ENCODE peak calls at places on chromosomes 1 and 21, in four cellular contexts. J, X, B and E are unnamed samples.
A peak's percentile ranks its signal among the peaks of the same experiment; 100 is the strongest.

GRCh38 chr1:243256590-243256989 is 749 bp downstream of the SDCCAG8 start:
- DNase-seq in J (no peak), X (no peak), B (no peak), E (no peak)

GRCh38 chr21:32812035-32812434 is 40.5 kb upstream of the PAXBP1 start:
- DNase-seq in J (no peak), X (no peak), B (no peak), E (no peak)

GRCh38 chr1:62784509-62785365 is 805 bp downstream of the ATG4C start:
- DNase-seq in J (no peak), X (peak; percentile 9), B (no peak), E (peak; percentile 49)

GRCh38 chr1:21814241-21814918 is 2.3 kb downstream of the LDLRAD2 start:
- DNase-seq in J (no peak), X (peak; percentile 57), B (no peak), E (peak; percentile 94)

GRCh38 chr1:29749546-29749945 is 513.2 kb downstream of the PTPRU start:
- DNase-seq in J (no peak), X (no peak), B (no peak), E (no peak)

GRCh38 chr1:203526572-203526971 is 32.6 kb downstream of the OPTC start:
- DNase-seq in J (no peak), X (no peak), B (no peak), E (no peak)

GRCh38 chr1:53766766-53767409 is 27.9 kb upstream of the GLIS1 start:
- DNase-seq in J (no peak), X (no peak), B (no peak), E (no peak)

GRCh38 chr21:39852726-39853510 is 14.3 kb upstream of the PCP4 start:
- DNase-seq in J (no peak), X (no peak), B (no peak), E (no peak)

GRCh38 chr21:46024983-46025860 is 43.7 kb downstream of the COL6A1 start:
- DNase-seq in J (no peak), X (no peak), B (no peak), E (no peak)

GRCh38 chr1:25549273-25550154 is 6.1 kb downstream of the LDLRAP1 start:
- DNase-seq in J (peak; percentile 94), X (peak; percentile 98), B (peak; percentile 53), E (no peak)

GRCh38 chr1:77281491-77282186 is at the start of gene AK5:
- DNase-seq in J (no peak), X (no peak), B (no peak), E (peak; percentile 90)

GRCh38 chr1:55305735-55306134 is 90.6 kb upstream of the USP24 start:
- DNase-seq in J (no peak), X (no peak), B (no peak), E (no peak)

GRCh38 chr1:243923292-243924171 is 73.5 kb upstream of the AKT3 start:
- DNase-seq in J (no peak), X (no peak), B (no peak), E (no peak)

GRCh38 chr21:44436111-44436611 is 19.1 kb upstream of the LRRC3 start:
- DNase-seq in J (no peak), X (no peak), B (no peak), E (no peak)

GRCh38 chr1:211126622-211127021 is 7.3 kb downstream of the KCNH1 start:
- DNase-seq in J (no peak), X (no peak), B (no peak), E (no peak)

GRCh38 chr1:188937965-188938551 is 1539.6 kb downstream of the BRINP3 start:
- DNase-seq in J (no peak), X (no peak), B (no peak), E (no peak)

GRCh38 chr1:162855461-162856150 is 5.4 kb downstream of the CCDC190 start:
- DNase-seq in J (no peak), X (no peak), B (no peak), E (no peak)

GRCh38 chr1:34366875-34367624 is 190.3 kb downstream of the C1orf94 start:
- DNase-seq in J (no peak), X (no peak), B (no peak), E (no peak)

GRCh38 chr1:34825455-34826081 is 32.8 kb downstream of the GJA4 start:
- DNase-seq in J (no peak), X (peak; percentile 14), B (peak; percentile 84), E (peak; percentile 86)

GRCh38 chr1:233113009-233113712 is 162.8 kb downstream of the NTPCR start:
- DNase-seq in J (peak; percentile 26), X (peak; percentile 18), B (peak; percentile 48), E (no peak)

GRCh38 chr1:156936721-156937220 is 16.3 kb downstream of the LRRC71 start:
- DNase-seq in J (no peak), X (no peak), B (no peak), E (no peak)

GRCh38 chr1:153749408-153750005 is 21.7 kb downstream of the INTS3 start:
- DNase-seq in J (peak; percentile 48), X (peak; percentile 83), B (peak; percentile 70), E (peak; percentile 86)

GRCh38 chr1:22872971-22873664 is 99.5 kb downstream of the LACTBL1 start:
- DNase-seq in J (no peak), X (no peak), B (no peak), E (no peak)

GRCh38 chr1:93979718-93980319 is 70.6 kb upstream of the GCLM start:
- DNase-seq in J (no peak), X (no peak), B (peak; percentile 93), E (no peak)

GRCh38 chr1:183807549-183808168 is 2.7 kb downstream of the RGL1 start:
- DNase-seq in J (peak; percentile 69), X (no peak), B (no peak), E (no peak)

GRCh38 chr1:91850708-91851107 is 35.2 kb downstream of the TGFBR3 start:
- DNase-seq in J (no peak), X (no peak), B (no peak), E (no peak)

GRCh38 chr1:176879784-176880620 is 284.5 kb downstream of the ASTN1 start:
- DNase-seq in J (no peak), X (peak; percentile 94), B (no peak), E (no peak)

GRCh38 chr1:176884286-176884685 is 280.2 kb downstream of the ASTN1 start:
- DNase-seq in J (no peak), X (no peak), B (no peak), E (no peak)

GRCh38 chr1:176888471-176889032 is 276.0 kb downstream of the ASTN1 start:
- DNase-seq in J (no peak), X (no peak), B (no peak), E (no peak)

GRCh38 chr1:176880954-176881595 is 283.4 kb downstream of the ASTN1 start:
- DNase-seq in J (no peak), X (peak; percentile 91), B (peak; percentile 52), E (peak; percentile 75)

DNA sequence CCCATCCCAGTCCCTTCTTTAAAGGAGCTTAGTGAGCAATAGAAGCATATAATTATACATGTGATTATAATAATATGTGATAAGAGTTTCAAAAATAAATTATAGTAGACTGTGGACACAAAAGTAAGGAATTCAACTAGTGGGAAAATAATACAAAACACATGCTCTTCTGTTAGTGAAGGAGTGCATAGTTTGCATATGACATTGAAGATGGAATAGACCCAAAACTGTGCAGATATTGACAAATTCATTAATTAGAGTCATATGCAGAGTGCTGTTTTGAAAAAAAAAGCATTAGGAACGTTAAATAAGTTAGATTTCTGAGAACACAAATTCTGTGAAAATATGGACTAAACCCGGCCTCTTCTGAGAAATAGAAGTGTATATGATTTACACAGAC is 278.8 kb downstream of the ASTN1 start:
- DNase-seq in J (no peak), X (no peak), B (no peak), E (no peak)
- TF ChIP-seq CHD2 in J (no peak), X (no peak), B (no peak), E (no peak)

DNA sequence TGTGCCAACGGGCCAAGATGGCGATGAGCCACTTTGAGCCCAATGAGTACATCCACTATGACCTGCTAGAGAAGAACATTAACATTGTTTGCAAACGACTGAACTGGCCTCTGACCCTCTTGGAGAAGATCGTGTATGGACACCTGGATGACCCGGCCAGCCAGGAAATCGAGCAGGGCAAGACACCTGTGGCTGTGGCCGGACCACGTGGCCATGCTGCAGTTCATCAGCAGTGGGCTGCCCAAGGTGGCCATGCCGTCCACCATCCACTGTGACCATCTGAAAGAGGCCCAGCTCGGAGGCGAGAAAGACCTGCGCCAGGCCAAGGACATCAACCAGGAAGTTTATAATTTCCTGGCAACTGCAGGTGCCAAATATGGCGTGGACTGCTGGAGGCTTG is 32.2 kb upstream of the GPR137B start:
- DNase-seq in J (no peak), X (no peak), B (no peak), E (no peak)
- TF ChIP-seq ZBTB33 in J (no peak), X (no peak), B (no peak), E (no peak)

GRCh38 chr1:79815115-79815514 is 808.6 kb upstream of the ADGRL4 start:
- DNase-seq in J (no peak), X (no peak), B (no peak), E (no peak)

GRCh38 chr1:79808816-79809475 is 802.4 kb upstream of the ADGRL4 start:
- DNase-seq in J (no peak), X (no peak), B (no peak), E (no peak)

GRCh38 chr1:79811173-79811572 is 804.6 kb upstream of the ADGRL4 start:
- DNase-seq in J (no peak), X (no peak), B (no peak), E (no peak)
- TF ChIP-seq CHD2 in J (no peak), X (no peak), B (no peak), E (no peak)

DNA sequence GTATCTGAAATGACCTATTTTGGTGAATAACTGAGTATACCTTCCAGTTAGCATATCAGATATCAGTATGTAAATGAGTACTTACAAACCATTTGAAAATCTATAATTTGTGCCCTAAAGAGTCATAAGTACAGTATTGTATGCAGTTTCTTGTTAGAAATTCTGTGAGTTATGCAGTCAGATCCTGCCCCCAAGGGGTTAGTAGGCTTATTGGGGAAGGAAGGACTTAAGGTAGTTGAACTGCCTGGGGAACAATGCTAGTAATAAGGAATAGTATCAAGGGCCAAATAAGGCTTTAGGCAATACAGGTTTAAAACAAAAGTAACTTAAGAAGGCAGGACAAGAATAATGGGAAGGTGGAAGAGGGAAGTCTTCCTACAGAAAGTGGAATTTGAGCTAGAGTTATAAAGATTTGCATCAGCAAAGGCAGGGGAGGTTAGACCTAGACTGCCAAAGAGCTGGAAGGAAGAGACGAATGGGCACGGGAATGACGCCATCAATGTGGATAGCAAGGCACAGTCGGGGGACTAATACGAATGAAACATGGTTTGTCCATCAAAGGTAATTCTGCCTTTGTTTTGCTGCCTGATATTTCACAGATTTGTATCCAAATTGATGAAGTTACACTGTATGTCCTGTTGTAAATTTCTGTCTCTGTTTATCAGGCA is 182.9 kb upstream of the DPYD start:
- DNase-seq in J (no peak), X (no peak), B (no peak), E (no peak)
- TF ChIP-seq ZBTB33 in J (no peak), X (no peak), B (no peak), E (no peak)

GRCh38 chr21:42468511-42469131 is 27.4 kb downstream of the RSPH1 start:
- DNase-seq in J (no peak), X (no peak), B (no peak), E (no peak)

GRCh38 chr21:42467613-42467983 is 28.4 kb downstream of the RSPH1 start:
- DNase-seq in J (no peak), X (no peak), B (no peak), E (no peak)

GRCh38 chr21:42469272-42469671 is 26.8 kb downstream of the RSPH1 start:
- DNase-seq in J (peak; percentile 77), X (no peak), B (peak; percentile 16), E (no peak)

GRCh38 chr21:42465008-42465878 is 30.8 kb downstream of the RSPH1 start:
- DNase-seq in J (peak; percentile 76), X (peak; percentile 52), B (no peak), E (no peak)

GRCh38 chr21:42466700-42467612 is 29.1 kb downstream of the RSPH1 start:
- DNase-seq in J (no peak), X (peak; percentile 67), B (peak; percentile 6), E (no peak)
- TF ChIP-seq CHD2 in J (no peak), X (no peak), B (no peak), E (no peak)

GRCh38 chr1:199931666-199932377 is 95.7 kb upstream of the NR5A2 start:
- DNase-seq in J (no peak), X (no peak), B (peak; percentile 30), E (no peak)
- TF ChIP-seq ZBTB33 in J (no peak), X (no peak), B (no peak), E (no peak)